ENCODE peak calls at places on chromosomes 3 and 15, in ten cellular contexts. One of them, this sample, is unnamed. For H3K36me3, the result is how much of the 10 kb centered on the place peaks cover.

GRCh38 chr3:186790261-186790981 is 7.0 kb downstream of the EIF4A2 start:
- DNase-seq in IMR-90: peak
- DNase-seq in ovary: no peak
- DNase-seq in adrenal gland: no peak
- DNase-seq in heart left ventricle: no peak
- DNase-seq in stomach: no peak
- DNase-seq in body of pancreas: no peak
- DNase-seq in esophagus squamous epithelium: no peak
- DNase-seq in sigmoid colon: no peak
- DNase-seq in tibial nerve: no peak
- DNase-seq in this sample: no peak

GRCh38 chr15:60928987-60929386 is 300.1 kb downstream of the RORA start:
- DNase-seq in IMR-90: no peak
- DNase-seq in ovary: no peak
- DNase-seq in adrenal gland: no peak
- DNase-seq in heart left ventricle: no peak
- DNase-seq in stomach: no peak
- DNase-seq in body of pancreas: no peak
- DNase-seq in esophagus squamous epithelium: no peak
- DNase-seq in sigmoid colon: no peak
- DNase-seq in tibial nerve: no peak
- DNase-seq in this sample: no peak

GRCh38 chr3:141686477-141687280 is 51.4 kb upstream of the RNF7 start:
- DNase-seq in IMR-90: peak
- DNase-seq in ovary: peak
- DNase-seq in adrenal gland: peak
- DNase-seq in heart left ventricle: peak
- DNase-seq in stomach: peak
- DNase-seq in body of pancreas: peak
- DNase-seq in esophagus squamous epithelium: no peak
- DNase-seq in sigmoid colon: peak
- DNase-seq in tibial nerve: peak
- DNase-seq in this sample: no peak

GRCh38 chr15:52083603-52084002 is 29.0 kb downstream of the BCL2L10 start:
- DNase-seq in IMR-90: no peak
- DNase-seq in ovary: no peak
- DNase-seq in adrenal gland: no peak
- DNase-seq in heart left ventricle: no peak
- DNase-seq in stomach: no peak
- DNase-seq in body of pancreas: no peak
- DNase-seq in esophagus squamous epithelium: no peak
- DNase-seq in sigmoid colon: no peak
- DNase-seq in tibial nerve: no peak
- DNase-seq in this sample: no peak

GRCh38 chr3:58111513-58112184 is 99.1 kb downstream of the DNASE1L3 start:
- DNase-seq in IMR-90: no peak
- DNase-seq in ovary: no peak
- DNase-seq in adrenal gland: no peak
- DNase-seq in heart left ventricle: no peak
- DNase-seq in stomach: peak
- DNase-seq in body of pancreas: peak
- DNase-seq in esophagus squamous epithelium: no peak
- DNase-seq in sigmoid colon: no peak
- DNase-seq in tibial nerve: no peak
- DNase-seq in this sample: peak

GRCh38 chr3:58824285-58824684 is 157.7 kb upstream of the FAM3D start:
- DNase-seq in IMR-90: peak
- DNase-seq in ovary: no peak
- DNase-seq in adrenal gland: peak
- DNase-seq in heart left ventricle: no peak
- DNase-seq in stomach: peak
- DNase-seq in body of pancreas: peak
- DNase-seq in esophagus squamous epithelium: no peak
- DNase-seq in sigmoid colon: no peak
- DNase-seq in tibial nerve: no peak
- DNase-seq in this sample: no peak

GRCh38 chr15:100731259-100732156 is 129.1 kb downstream of the ASB7 start:
- DNase-seq in IMR-90: peak
- DNase-seq in ovary: no peak
- DNase-seq in adrenal gland: no peak
- DNase-seq in heart left ventricle: no peak
- DNase-seq in stomach: no peak
- DNase-seq in body of pancreas: no peak
- DNase-seq in esophagus squamous epithelium: no peak
- DNase-seq in sigmoid colon: no peak
- DNase-seq in tibial nerve: no peak
- DNase-seq in this sample: peak

GRCh38 chr3:54223063-54223462 is 100.7 kb downstream of the CACNA2D3 start:
- DNase-seq in IMR-90: no peak
- DNase-seq in ovary: no peak
- DNase-seq in adrenal gland: no peak
- DNase-seq in heart left ventricle: no peak
- DNase-seq in stomach: no peak
- DNase-seq in body of pancreas: no peak
- DNase-seq in esophagus squamous epithelium: no peak
- DNase-seq in sigmoid colon: no peak
- DNase-seq in tibial nerve: no peak
- DNase-seq in this sample: no peak

GRCh38 chr15:58548308-58549012 is 116.7 kb downstream of the LIPC start:
- DNase-seq in IMR-90: no peak
- DNase-seq in ovary: no peak
- DNase-seq in adrenal gland: no peak
- DNase-seq in heart left ventricle: no peak
- DNase-seq in stomach: peak
- DNase-seq in body of pancreas: no peak
- DNase-seq in esophagus squamous epithelium: no peak
- DNase-seq in sigmoid colon: no peak
- DNase-seq in tibial nerve: no peak
- DNase-seq in this sample: no peak

GRCh38 chr15:58547628-58548307 is 116.0 kb downstream of the LIPC start:
- DNase-seq in IMR-90: no peak
- DNase-seq in ovary: no peak
- DNase-seq in adrenal gland: no peak
- DNase-seq in heart left ventricle: no peak
- DNase-seq in stomach: no peak
- DNase-seq in body of pancreas: no peak
- DNase-seq in esophagus squamous epithelium: no peak
- DNase-seq in sigmoid colon: no peak
- DNase-seq in tibial nerve: no peak
- DNase-seq in this sample: no peak

GRCh38 chr15:58549013-58549779 is 117.4 kb downstream of the LIPC start:
- DNase-seq in IMR-90: peak
- DNase-seq in ovary: no peak
- DNase-seq in adrenal gland: no peak
- DNase-seq in heart left ventricle: no peak
- DNase-seq in stomach: peak
- DNase-seq in body of pancreas: no peak
- DNase-seq in esophagus squamous epithelium: no peak
- DNase-seq in sigmoid colon: no peak
- DNase-seq in tibial nerve: no peak
- DNase-seq in this sample: no peak

GRCh38 chr15:58551084-58551763 is 119.4 kb downstream of the LIPC start:
- DNase-seq in IMR-90: no peak
- DNase-seq in ovary: no peak
- DNase-seq in adrenal gland: no peak
- DNase-seq in heart left ventricle: no peak
- DNase-seq in stomach: peak
- DNase-seq in body of pancreas: no peak
- DNase-seq in esophagus squamous epithelium: no peak
- DNase-seq in sigmoid colon: no peak
- DNase-seq in tibial nerve: no peak
- DNase-seq in this sample: no peak

DNA sequence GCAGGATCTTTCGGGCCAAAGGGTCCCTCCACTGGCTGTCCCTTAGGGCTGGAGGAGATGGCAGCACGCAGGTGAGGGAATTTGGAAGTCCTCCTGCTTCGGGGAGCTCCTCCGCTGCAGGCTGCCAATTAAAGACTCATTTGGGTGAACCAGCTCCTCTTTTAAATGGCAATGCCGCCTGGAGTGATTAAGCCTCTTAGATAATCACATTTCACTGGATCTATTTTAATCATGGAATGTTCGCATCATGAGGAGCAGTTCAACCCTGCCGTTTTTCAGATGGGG is 117.9 kb downstream of the LIPC start:
- DNase-seq in IMR-90: no peak
- DNase-seq in ovary: no peak
- DNase-seq in adrenal gland: no peak
- DNase-seq in heart left ventricle: no peak
- DNase-seq in stomach: peak
- DNase-seq in body of pancreas: no peak
- DNase-seq in esophagus squamous epithelium: no peak
- DNase-seq in sigmoid colon: no peak
- DNase-seq in tibial nerve: no peak
- DNase-seq in this sample: no peak
- H3K27ac ChIP-seq in IMR-90: peak
- H3K27ac ChIP-seq in ovary: no peak
- H3K27ac ChIP-seq in adrenal gland: no peak
- H3K27ac ChIP-seq in heart left ventricle: peak
- H3K27ac ChIP-seq in stomach: peak
- H3K27ac ChIP-seq in body of pancreas: no peak
- H3K27ac ChIP-seq in esophagus squamous epithelium: no peak
- H3K27ac ChIP-seq in sigmoid colon: peak
- H3K27ac ChIP-seq in tibial nerve: no peak
- H3K27ac ChIP-seq in this sample: no peak

GRCh38 chr3:127019449-127019848 is 36.5 kb downstream of the PLXNA1 start:
- DNase-seq in IMR-90: peak
- DNase-seq in ovary: no peak
- DNase-seq in adrenal gland: no peak
- DNase-seq in heart left ventricle: no peak
- DNase-seq in stomach: no peak
- DNase-seq in body of pancreas: no peak
- DNase-seq in esophagus squamous epithelium: no peak
- DNase-seq in sigmoid colon: no peak
- DNase-seq in tibial nerve: no peak
- DNase-seq in this sample: peak

GRCh38 chr3:127018306-127018828 is 35.5 kb downstream of the PLXNA1 start:
- DNase-seq in IMR-90: no peak
- DNase-seq in ovary: no peak
- DNase-seq in adrenal gland: no peak
- DNase-seq in heart left ventricle: no peak
- DNase-seq in stomach: no peak
- DNase-seq in body of pancreas: no peak
- DNase-seq in esophagus squamous epithelium: no peak
- DNase-seq in sigmoid colon: no peak
- DNase-seq in tibial nerve: no peak
- DNase-seq in this sample: no peak

GRCh38 chr3:127022849-127023248 is 39.9 kb downstream of the PLXNA1 start:
- DNase-seq in IMR-90: no peak
- DNase-seq in ovary: no peak
- DNase-seq in adrenal gland: no peak
- DNase-seq in heart left ventricle: no peak
- DNase-seq in stomach: no peak
- DNase-seq in body of pancreas: no peak
- DNase-seq in esophagus squamous epithelium: no peak
- DNase-seq in sigmoid colon: no peak
- DNase-seq in tibial nerve: no peak
- DNase-seq in this sample: no peak

GRCh38 chr3:127017781-127018180 is 34.9 kb downstream of the PLXNA1 start:
- DNase-seq in IMR-90: no peak
- DNase-seq in ovary: no peak
- DNase-seq in adrenal gland: no peak
- DNase-seq in heart left ventricle: no peak
- DNase-seq in stomach: no peak
- DNase-seq in body of pancreas: no peak
- DNase-seq in esophagus squamous epithelium: no peak
- DNase-seq in sigmoid colon: no peak
- DNase-seq in tibial nerve: no peak
- DNase-seq in this sample: no peak

GRCh38 chr3:127020543-127020942 is 37.6 kb downstream of the PLXNA1 start:
- DNase-seq in IMR-90: no peak
- DNase-seq in ovary: no peak
- DNase-seq in adrenal gland: no peak
- DNase-seq in heart left ventricle: no peak
- DNase-seq in stomach: no peak
- DNase-seq in body of pancreas: no peak
- DNase-seq in esophagus squamous epithelium: no peak
- DNase-seq in sigmoid colon: no peak
- DNase-seq in tibial nerve: no peak
- DNase-seq in this sample: no peak
- H3K36me3 ChIP-seq in IMR-90: half or more
- H3K36me3 ChIP-seq in ovary: under half
- H3K36me3 ChIP-seq in adrenal gland: half or more
- H3K36me3 ChIP-seq in heart left ventricle: half or more
- H3K36me3 ChIP-seq in stomach: half or more
- H3K36me3 ChIP-seq in body of pancreas: under half
- H3K36me3 ChIP-seq in esophagus squamous epithelium: half or more
- H3K36me3 ChIP-seq in sigmoid colon: half or more
- H3K36me3 ChIP-seq in tibial nerve: half or more
- H3K36me3 ChIP-seq in this sample: under half

DNA sequence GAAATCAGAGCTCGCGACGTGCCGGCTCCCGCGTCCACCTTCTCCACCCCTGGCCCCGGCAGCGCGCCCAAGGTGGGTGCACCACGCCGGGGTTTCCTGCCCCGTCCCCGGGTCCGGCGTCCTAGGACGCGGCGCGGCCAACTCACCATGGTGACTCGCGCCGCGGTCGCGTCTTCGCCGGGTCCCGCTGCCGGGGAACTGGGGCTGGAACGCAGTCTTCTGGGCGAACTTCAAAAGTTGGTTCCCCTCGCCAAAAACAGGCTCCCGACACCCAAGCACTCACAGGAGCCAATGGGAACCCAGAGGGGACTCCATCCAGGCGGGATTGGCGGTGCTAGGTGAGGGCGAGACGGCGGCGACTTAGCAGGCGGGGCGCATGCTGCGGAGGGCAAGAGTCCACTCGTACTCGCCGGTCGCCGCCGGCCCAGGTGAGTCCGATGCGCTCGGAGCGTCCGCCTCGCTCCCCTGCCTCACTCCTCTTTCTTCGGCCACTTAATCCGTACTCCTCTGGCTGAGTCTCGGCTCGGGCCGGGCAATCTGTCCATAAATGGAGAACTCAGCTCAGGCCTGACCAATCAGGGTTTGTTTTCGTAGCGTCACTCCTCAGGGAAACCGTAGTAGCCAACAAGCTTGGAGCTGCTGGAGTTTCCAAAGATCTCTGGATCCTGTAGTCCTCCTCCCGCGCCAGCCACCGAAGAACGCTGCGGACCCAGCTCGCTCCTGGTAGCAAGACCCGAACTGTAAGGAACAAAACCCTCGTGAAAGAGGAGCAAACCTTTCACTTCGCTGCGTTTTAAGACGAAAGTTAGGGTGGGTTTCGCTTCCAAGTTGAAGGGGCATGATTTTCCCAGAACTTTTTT is at the start of gene MYO1E:
- DNase-seq in IMR-90: peak
- DNase-seq in ovary: peak
- DNase-seq in adrenal gland: peak
- DNase-seq in heart left ventricle: peak
- DNase-seq in stomach: peak
- DNase-seq in body of pancreas: peak
- DNase-seq in esophagus squamous epithelium: no peak
- DNase-seq in sigmoid colon: peak
- DNase-seq in tibial nerve: peak
- DNase-seq in this sample: peak
- TF ChIP-seq POLR2A in IMR-90: peak
- TF ChIP-seq POLR2A in ovary: peak
- TF ChIP-seq POLR2A in adrenal gland: peak
- TF ChIP-seq POLR2A in heart left ventricle: peak
- TF ChIP-seq POLR2A in stomach: no peak
- TF ChIP-seq POLR2A in body of pancreas: peak
- TF ChIP-seq POLR2A in esophagus squamous epithelium: peak
- TF ChIP-seq POLR2A in sigmoid colon: peak
- TF ChIP-seq POLR2A in tibial nerve: peak
- TF ChIP-seq POLR2A in this sample: peak

GRCh38 chr3:156479574-156479973 is 75.3 kb downstream of the SSR3 start:
- DNase-seq in IMR-90: no peak
- DNase-seq in ovary: no peak
- DNase-seq in adrenal gland: no peak
- DNase-seq in heart left ventricle: no peak
- DNase-seq in stomach: no peak
- DNase-seq in body of pancreas: no peak
- DNase-seq in esophagus squamous epithelium: no peak
- DNase-seq in sigmoid colon: no peak
- DNase-seq in tibial nerve: no peak
- DNase-seq in this sample: no peak

GRCh38 chr3:156480949-156481348 is 74.0 kb downstream of the SSR3 start:
- DNase-seq in IMR-90: no peak
- DNase-seq in ovary: no peak
- DNase-seq in adrenal gland: no peak
- DNase-seq in heart left ventricle: no peak
- DNase-seq in stomach: no peak
- DNase-seq in body of pancreas: no peak
- DNase-seq in esophagus squamous epithelium: no peak
- DNase-seq in sigmoid colon: no peak
- DNase-seq in tibial nerve: no peak
- DNase-seq in this sample: no peak

GRCh38 chr3:156474560-156475389 is 80.1 kb downstream of the SSR3 start:
- DNase-seq in IMR-90: no peak
- DNase-seq in ovary: no peak
- DNase-seq in adrenal gland: no peak
- DNase-seq in heart left ventricle: no peak
- DNase-seq in stomach: no peak
- DNase-seq in body of pancreas: no peak
- DNase-seq in esophagus squamous epithelium: no peak
- DNase-seq in sigmoid colon: no peak
- DNase-seq in tibial nerve: no peak
- DNase-seq in this sample: no peak

GRCh38 chr3:156478931-156479330 is 76.0 kb downstream of the SSR3 start:
- DNase-seq in IMR-90: no peak
- DNase-seq in ovary: no peak
- DNase-seq in adrenal gland: no peak
- DNase-seq in heart left ventricle: no peak
- DNase-seq in stomach: no peak
- DNase-seq in body of pancreas: no peak
- DNase-seq in esophagus squamous epithelium: no peak
- DNase-seq in sigmoid colon: no peak
- DNase-seq in tibial nerve: no peak
- DNase-seq in this sample: no peak

DNA sequence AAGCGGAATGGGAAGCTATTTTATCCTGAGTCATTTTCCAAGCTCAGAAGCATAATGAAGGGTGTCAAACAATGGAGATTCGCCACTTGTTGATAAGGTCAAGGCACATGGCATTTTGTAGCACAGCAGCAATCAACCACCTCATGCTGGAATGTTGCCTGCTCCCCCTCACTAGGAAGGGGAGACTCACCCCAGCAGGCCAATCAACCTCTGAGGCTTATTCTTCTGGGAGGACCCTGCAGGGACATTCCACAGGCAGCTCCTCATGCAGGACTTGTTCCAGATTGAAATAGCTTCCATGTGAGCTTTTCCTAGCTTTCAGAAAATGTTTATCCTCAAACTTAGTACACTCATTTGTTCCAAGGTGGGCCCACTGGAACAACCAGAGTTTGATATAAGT is 77.6 kb downstream of the SSR3 start:
- DNase-seq in IMR-90: peak
- DNase-seq in ovary: no peak
- DNase-seq in adrenal gland: no peak
- DNase-seq in heart left ventricle: no peak
- DNase-seq in stomach: no peak
- DNase-seq in body of pancreas: no peak
- DNase-seq in esophagus squamous epithelium: no peak
- DNase-seq in sigmoid colon: no peak
- DNase-seq in tibial nerve: no peak
- DNase-seq in this sample: no peak
- H3K27ac ChIP-seq in IMR-90: no peak
- H3K27ac ChIP-seq in ovary: no peak
- H3K27ac ChIP-seq in adrenal gland: no peak
- H3K27ac ChIP-seq in heart left ventricle: no peak
- H3K27ac ChIP-seq in stomach: no peak
- H3K27ac ChIP-seq in body of pancreas: no peak
- H3K27ac ChIP-seq in esophagus squamous epithelium: no peak
- H3K27ac ChIP-seq in sigmoid colon: no peak
- H3K27ac ChIP-seq in tibial nerve: no peak
- H3K27ac ChIP-seq in this sample: no peak